ENCODE peak calls at places on chromosome 20, in nine cellular contexts. One of them, this sample, is unnamed.

GRCh38 chr20:62211216-62211615 is 8.9 kb downstream of the HRH3 start:
- DNase-seq in fibroblast of mammary gland: no peak
- DNase-seq in LHCN-M2: no peak
- DNase-seq in Kasumi-1: no peak
- DNase-seq in iris pigment epithelial cell: no peak
- DNase-seq in COR-L47: no peak
- DNase-seq in endothelial cell of umbilical vein: no peak
- DNase-seq in pancreas: no peak
- DNase-seq in stimulated activated CD4-positive, alpha-beta T cell treated with anti-CD3 and anti-CD28 coated beads, TNF-alpha, amount 100 ng/mL, for 4 hours: no peak
- DNase-seq in this sample: no peak

GRCh38 chr20:25081065-25081729 is 744 bp downstream of the VSX1 start:
- DNase-seq in fibroblast of mammary gland: no peak
- DNase-seq in LHCN-M2: no peak
- DNase-seq in Kasumi-1: no peak
- DNase-seq in iris pigment epithelial cell: no peak
- DNase-seq in COR-L47: no peak
- DNase-seq in endothelial cell of umbilical vein: no peak
- DNase-seq in pancreas: no peak
- DNase-seq in stimulated activated CD4-positive, alpha-beta T cell treated with anti-CD3 and anti-CD28 coated beads, TNF-alpha, amount 100 ng/mL, for 4 hours: no peak
- DNase-seq in this sample: no peak

GRCh38 chr20:46715292-46715756 is 5.9 kb downstream of the SLC2A10 start:
- DNase-seq in fibroblast of mammary gland: peak
- DNase-seq in LHCN-M2: peak
- DNase-seq in Kasumi-1: no peak
- DNase-seq in iris pigment epithelial cell: peak
- DNase-seq in COR-L47: no peak
- DNase-seq in endothelial cell of umbilical vein: no peak
- DNase-seq in pancreas: no peak
- DNase-seq in stimulated activated CD4-positive, alpha-beta T cell treated with anti-CD3 and anti-CD28 coated beads, TNF-alpha, amount 100 ng/mL, for 4 hours: no peak
- DNase-seq in this sample: no peak

GRCh38 chr20:62768815-62769287 is 27.4 kb upstream of the MRGBP start:
- DNase-seq in fibroblast of mammary gland: no peak
- DNase-seq in LHCN-M2: no peak
- DNase-seq in Kasumi-1: no peak
- DNase-seq in iris pigment epithelial cell: peak
- DNase-seq in COR-L47: peak
- DNase-seq in endothelial cell of umbilical vein: peak
- DNase-seq in pancreas: peak
- DNase-seq in stimulated activated CD4-positive, alpha-beta T cell treated with anti-CD3 and anti-CD28 coated beads, TNF-alpha, amount 100 ng/mL, for 4 hours: no peak
- DNase-seq in this sample: no peak

GRCh38 chr20:63639093-63639860 is 12.4 kb upstream of the GMEB2 start:
- DNase-seq in fibroblast of mammary gland: no peak
- DNase-seq in LHCN-M2: no peak
- DNase-seq in Kasumi-1: no peak
- DNase-seq in iris pigment epithelial cell: no peak
- DNase-seq in COR-L47: no peak
- DNase-seq in endothelial cell of umbilical vein: no peak
- DNase-seq in pancreas: no peak
- DNase-seq in stimulated activated CD4-positive, alpha-beta T cell treated with anti-CD3 and anti-CD28 coated beads, TNF-alpha, amount 100 ng/mL, for 4 hours: no peak
- DNase-seq in this sample: peak

GRCh38 chr20:59992531-59992930 is 34.3 kb downstream of the CDH26 start:
- DNase-seq in fibroblast of mammary gland: peak
- DNase-seq in LHCN-M2: peak
- DNase-seq in Kasumi-1: peak
- DNase-seq in iris pigment epithelial cell: no peak
- DNase-seq in COR-L47: peak
- DNase-seq in endothelial cell of umbilical vein: no peak
- DNase-seq in pancreas: no peak
- DNase-seq in stimulated activated CD4-positive, alpha-beta T cell treated with anti-CD3 and anti-CD28 coated beads, TNF-alpha, amount 100 ng/mL, for 4 hours: no peak
- DNase-seq in this sample: no peak

GRCh38 chr20:63216849-63217471 is 1.0 kb upstream of the YTHDF1 start:
- DNase-seq in fibroblast of mammary gland: no peak
- DNase-seq in LHCN-M2: no peak
- DNase-seq in Kasumi-1: no peak
- DNase-seq in iris pigment epithelial cell: no peak
- DNase-seq in COR-L47: no peak
- DNase-seq in endothelial cell of umbilical vein: no peak
- DNase-seq in pancreas: no peak
- DNase-seq in stimulated activated CD4-positive, alpha-beta T cell treated with anti-CD3 and anti-CD28 coated beads, TNF-alpha, amount 100 ng/mL, for 4 hours: no peak
- DNase-seq in this sample: no peak

GRCh38 chr20:61704661-61705060 is 361.0 kb downstream of the TAF4 start:
- DNase-seq in fibroblast of mammary gland: no peak
- DNase-seq in LHCN-M2: no peak
- DNase-seq in Kasumi-1: no peak
- DNase-seq in iris pigment epithelial cell: no peak
- DNase-seq in COR-L47: no peak
- DNase-seq in endothelial cell of umbilical vein: no peak
- DNase-seq in pancreas: no peak
- DNase-seq in stimulated activated CD4-positive, alpha-beta T cell treated with anti-CD3 and anti-CD28 coated beads, TNF-alpha, amount 100 ng/mL, for 4 hours: no peak
- DNase-seq in this sample: no peak

GRCh38 chr20:9918360-9918759 is 79.5 kb upstream of the PAK5 start:
- DNase-seq in fibroblast of mammary gland: no peak
- DNase-seq in LHCN-M2: no peak
- DNase-seq in Kasumi-1: no peak
- DNase-seq in iris pigment epithelial cell: no peak
- DNase-seq in COR-L47: no peak
- DNase-seq in endothelial cell of umbilical vein: no peak
- DNase-seq in pancreas: no peak
- DNase-seq in stimulated activated CD4-positive, alpha-beta T cell treated with anti-CD3 and anti-CD28 coated beads, TNF-alpha, amount 100 ng/mL, for 4 hours: no peak
- DNase-seq in this sample: no peak

GRCh38 chr20:2749951-2750342 is 50.5 kb downstream of the CPXM1 start:
- DNase-seq in fibroblast of mammary gland: no peak
- DNase-seq in LHCN-M2: no peak
- DNase-seq in Kasumi-1: no peak
- DNase-seq in iris pigment epithelial cell: no peak
- DNase-seq in COR-L47: no peak
- DNase-seq in endothelial cell of umbilical vein: no peak
- DNase-seq in pancreas: peak
- DNase-seq in stimulated activated CD4-positive, alpha-beta T cell treated with anti-CD3 and anti-CD28 coated beads, TNF-alpha, amount 100 ng/mL, for 4 hours: no peak
- DNase-seq in this sample: no peak

GRCh38 chr20:36644032-36644712 is 1.8 kb downstream of the SLA2 start:
- DNase-seq in fibroblast of mammary gland: no peak
- DNase-seq in LHCN-M2: no peak
- DNase-seq in Kasumi-1: no peak
- DNase-seq in iris pigment epithelial cell: no peak
- DNase-seq in COR-L47: no peak
- DNase-seq in endothelial cell of umbilical vein: no peak
- DNase-seq in pancreas: no peak
- DNase-seq in stimulated activated CD4-positive, alpha-beta T cell treated with anti-CD3 and anti-CD28 coated beads, TNF-alpha, amount 100 ng/mL, for 4 hours: peak
- DNase-seq in this sample: no peak

GRCh38 chr20:53623454-53624206 is 30.0 kb upstream of the ZNF217 start:
- DNase-seq in fibroblast of mammary gland: peak
- DNase-seq in LHCN-M2: peak
- DNase-seq in Kasumi-1: peak
- DNase-seq in iris pigment epithelial cell: peak
- DNase-seq in COR-L47: no peak
- DNase-seq in endothelial cell of umbilical vein: peak
- DNase-seq in pancreas: peak
- DNase-seq in stimulated activated CD4-positive, alpha-beta T cell treated with anti-CD3 and anti-CD28 coated beads, TNF-alpha, amount 100 ng/mL, for 4 hours: no peak
- DNase-seq in this sample: no peak

GRCh38 chr20:57849126-57849867 is 139.5 kb upstream of the PMEPA1 start:
- DNase-seq in fibroblast of mammary gland: peak
- DNase-seq in LHCN-M2: no peak
- DNase-seq in Kasumi-1: no peak
- DNase-seq in iris pigment epithelial cell: no peak
- DNase-seq in COR-L47: no peak
- DNase-seq in endothelial cell of umbilical vein: no peak
- DNase-seq in pancreas: no peak
- DNase-seq in stimulated activated CD4-positive, alpha-beta T cell treated with anti-CD3 and anti-CD28 coated beads, TNF-alpha, amount 100 ng/mL, for 4 hours: no peak
- DNase-seq in this sample: no peak

GRCh38 chr20:35117148-35117547 is 24.5 kb upstream of the TRPC4AP start:
- DNase-seq in fibroblast of mammary gland: peak
- DNase-seq in LHCN-M2: peak
- DNase-seq in Kasumi-1: no peak
- DNase-seq in iris pigment epithelial cell: peak
- DNase-seq in COR-L47: no peak
- DNase-seq in endothelial cell of umbilical vein: no peak
- DNase-seq in pancreas: no peak
- DNase-seq in stimulated activated CD4-positive, alpha-beta T cell treated with anti-CD3 and anti-CD28 coated beads, TNF-alpha, amount 100 ng/mL, for 4 hours: no peak
- DNase-seq in this sample: no peak

GRCh38 chr20:2742934-2743559 is 50.5 kb downstream of the EBF4 start:
- DNase-seq in fibroblast of mammary gland: peak
- DNase-seq in LHCN-M2: peak
- DNase-seq in Kasumi-1: peak
- DNase-seq in iris pigment epithelial cell: peak
- DNase-seq in COR-L47: peak
- DNase-seq in endothelial cell of umbilical vein: peak
- DNase-seq in pancreas: peak
- DNase-seq in stimulated activated CD4-positive, alpha-beta T cell treated with anti-CD3 and anti-CD28 coated beads, TNF-alpha, amount 100 ng/mL, for 4 hours: peak
- DNase-seq in this sample: peak

GRCh38 chr20:41249371-41249770 is 68.2 kb downstream of the ZHX3 start:
- DNase-seq in fibroblast of mammary gland: peak
- DNase-seq in LHCN-M2: peak
- DNase-seq in Kasumi-1: peak
- DNase-seq in iris pigment epithelial cell: peak
- DNase-seq in COR-L47: no peak
- DNase-seq in endothelial cell of umbilical vein: peak
- DNase-seq in pancreas: no peak
- DNase-seq in stimulated activated CD4-positive, alpha-beta T cell treated with anti-CD3 and anti-CD28 coated beads, TNF-alpha, amount 100 ng/mL, for 4 hours: no peak
- DNase-seq in this sample: no peak

GRCh38 chr20:1415667-1416468 is 23.0 kb upstream of the FKBP1A start:
- DNase-seq in fibroblast of mammary gland: peak
- DNase-seq in LHCN-M2: peak
- DNase-seq in Kasumi-1: no peak
- DNase-seq in iris pigment epithelial cell: peak
- DNase-seq in COR-L47: no peak
- DNase-seq in endothelial cell of umbilical vein: peak
- DNase-seq in pancreas: no peak
- DNase-seq in stimulated activated CD4-positive, alpha-beta T cell treated with anti-CD3 and anti-CD28 coated beads, TNF-alpha, amount 100 ng/mL, for 4 hours: no peak
- DNase-seq in this sample: no peak

GRCh38 chr20:53621482-53622246 is 28.0 kb upstream of the ZNF217 start:
- DNase-seq in fibroblast of mammary gland: peak
- DNase-seq in LHCN-M2: peak
- DNase-seq in Kasumi-1: peak
- DNase-seq in iris pigment epithelial cell: peak
- DNase-seq in COR-L47: no peak
- DNase-seq in endothelial cell of umbilical vein: peak
- DNase-seq in pancreas: peak
- DNase-seq in stimulated activated CD4-positive, alpha-beta T cell treated with anti-CD3 and anti-CD28 coated beads, TNF-alpha, amount 100 ng/mL, for 4 hours: no peak
- DNase-seq in this sample: no peak

GRCh38 chr20:3629893-3630292 is 33.3 kb downstream of the GFRA4 start:
- DNase-seq in fibroblast of mammary gland: no peak
- DNase-seq in LHCN-M2: no peak
- DNase-seq in Kasumi-1: no peak
- DNase-seq in iris pigment epithelial cell: no peak
- DNase-seq in COR-L47: no peak
- DNase-seq in endothelial cell of umbilical vein: no peak
- DNase-seq in pancreas: no peak
- DNase-seq in stimulated activated CD4-positive, alpha-beta T cell treated with anti-CD3 and anti-CD28 coated beads, TNF-alpha, amount 100 ng/mL, for 4 hours: no peak
- DNase-seq in this sample: no peak

GRCh38 chr20:36122931-36123288 is 31.6 kb upstream of the EPB41L1 start:
- DNase-seq in fibroblast of mammary gland: no peak
- DNase-seq in LHCN-M2: no peak
- DNase-seq in Kasumi-1: no peak
- DNase-seq in iris pigment epithelial cell: no peak
- DNase-seq in COR-L47: no peak
- DNase-seq in endothelial cell of umbilical vein: no peak
- DNase-seq in pancreas: no peak
- DNase-seq in stimulated activated CD4-positive, alpha-beta T cell treated with anti-CD3 and anti-CD28 coated beads, TNF-alpha, amount 100 ng/mL, for 4 hours: no peak
- DNase-seq in this sample: no peak

GRCh38 chr20:48747840-48748416 is 79.9 kb downstream of the PREX1 start:
- DNase-seq in fibroblast of mammary gland: no peak
- DNase-seq in LHCN-M2: no peak
- DNase-seq in Kasumi-1: no peak
- DNase-seq in iris pigment epithelial cell: no peak
- DNase-seq in COR-L47: no peak
- DNase-seq in endothelial cell of umbilical vein: no peak
- DNase-seq in pancreas: no peak
- DNase-seq in stimulated activated CD4-positive, alpha-beta T cell treated with anti-CD3 and anti-CD28 coated beads, TNF-alpha, amount 100 ng/mL, for 4 hours: no peak
- DNase-seq in this sample: no peak

GRCh38 chr20:36101201-36101600 is 53.3 kb upstream of the EPB41L1 start:
- DNase-seq in fibroblast of mammary gland: no peak
- DNase-seq in LHCN-M2: no peak
- DNase-seq in Kasumi-1: no peak
- DNase-seq in iris pigment epithelial cell: no peak
- DNase-seq in COR-L47: peak
- DNase-seq in endothelial cell of umbilical vein: no peak
- DNase-seq in pancreas: peak
- DNase-seq in stimulated activated CD4-positive, alpha-beta T cell treated with anti-CD3 and anti-CD28 coated beads, TNF-alpha, amount 100 ng/mL, for 4 hours: no peak
- DNase-seq in this sample: no peak

GRCh38 chr20:25491446-25492038 is 84.1 kb downstream of the GINS1 start:
- DNase-seq in fibroblast of mammary gland: no peak
- DNase-seq in LHCN-M2: no peak
- DNase-seq in Kasumi-1: no peak
- DNase-seq in iris pigment epithelial cell: no peak
- DNase-seq in COR-L47: no peak
- DNase-seq in endothelial cell of umbilical vein: no peak
- DNase-seq in pancreas: no peak
- DNase-seq in stimulated activated CD4-positive, alpha-beta T cell treated with anti-CD3 and anti-CD28 coated beads, TNF-alpha, amount 100 ng/mL, for 4 hours: no peak
- DNase-seq in this sample: no peak

GRCh38 chr20:3092611-3093379 is 8.3 kb upstream of the AVP start:
- DNase-seq in fibroblast of mammary gland: no peak
- DNase-seq in LHCN-M2: no peak
- DNase-seq in Kasumi-1: peak
- DNase-seq in iris pigment epithelial cell: no peak
- DNase-seq in COR-L47: no peak
- DNase-seq in endothelial cell of umbilical vein: peak
- DNase-seq in pancreas: no peak
- DNase-seq in stimulated activated CD4-positive, alpha-beta T cell treated with anti-CD3 and anti-CD28 coated beads, TNF-alpha, amount 100 ng/mL, for 4 hours: no peak
- DNase-seq in this sample: peak

GRCh38 chr20:8523684-8524083 is 391.6 kb downstream of the PLCB1 start:
- DNase-seq in fibroblast of mammary gland: no peak
- DNase-seq in LHCN-M2: no peak
- DNase-seq in Kasumi-1: peak
- DNase-seq in iris pigment epithelial cell: peak
- DNase-seq in COR-L47: peak
- DNase-seq in endothelial cell of umbilical vein: no peak
- DNase-seq in pancreas: no peak
- DNase-seq in stimulated activated CD4-positive, alpha-beta T cell treated with anti-CD3 and anti-CD28 coated beads, TNF-alpha, amount 100 ng/mL, for 4 hours: no peak
- DNase-seq in this sample: no peak

GRCh38 chr20:13006825-13007224 is 1.9 kb upstream of the SPTLC3 start:
- DNase-seq in fibroblast of mammary gland: peak
- DNase-seq in LHCN-M2: no peak
- DNase-seq in Kasumi-1: no peak
- DNase-seq in iris pigment epithelial cell: peak
- DNase-seq in COR-L47: no peak
- DNase-seq in endothelial cell of umbilical vein: no peak
- DNase-seq in pancreas: no peak
- DNase-seq in stimulated activated CD4-positive, alpha-beta T cell treated with anti-CD3 and anti-CD28 coated beads, TNF-alpha, amount 100 ng/mL, for 4 hours: no peak
- DNase-seq in this sample: no peak

GRCh38 chr20:23145281-23145700 is 59.2 kb upstream of the CD93 start:
- DNase-seq in fibroblast of mammary gland: peak
- DNase-seq in LHCN-M2: peak
- DNase-seq in Kasumi-1: no peak
- DNase-seq in iris pigment epithelial cell: peak
- DNase-seq in COR-L47: no peak
- DNase-seq in endothelial cell of umbilical vein: peak
- DNase-seq in pancreas: no peak
- DNase-seq in stimulated activated CD4-positive, alpha-beta T cell treated with anti-CD3 and anti-CD28 coated beads, TNF-alpha, amount 100 ng/mL, for 4 hours: no peak
- DNase-seq in this sample: no peak

This sample was measured in activated B cell treated with CpG ODN at 0.5 μM for 24 hours.